ENCODE peak calls at places on chromosomes 5 and 9, in eight cellular contexts. One of them, this sample, is unnamed.

GRCh38 chr5:146340260-146341081 is 1.8 kb downstream of the POU4F3 start:
- DNase-seq in MCF 10A: peak; percentile 59
- DNase-seq in bronchial epithelial cell: peak; percentile 28
- DNase-seq in foreskin fibroblast: peak; percentile 82
- DNase-seq in coronary artery: no peak
- DNase-seq in cardiac fibroblast: peak; percentile 71
- DNase-seq in pancreas: peak; percentile 52
- DNase-seq in endothelial cell: peak; percentile 75
- DNase-seq in this sample: no peak

GRCh38 chr5:157172408-157172807 is 6.3 kb upstream of the GARIN3 start:
- DNase-seq in MCF 10A: no peak
- DNase-seq in bronchial epithelial cell: no peak
- DNase-seq in foreskin fibroblast: no peak
- DNase-seq in coronary artery: no peak
- DNase-seq in cardiac fibroblast: no peak
- DNase-seq in pancreas: no peak
- DNase-seq in endothelial cell: no peak
- DNase-seq in this sample: peak; percentile 27

GRCh38 chr5:140054086-140054689 is 11.1 kb upstream of the NRG2 start:
- DNase-seq in MCF 10A: peak; percentile 77
- DNase-seq in bronchial epithelial cell: no peak
- DNase-seq in foreskin fibroblast: no peak
- DNase-seq in coronary artery: no peak
- DNase-seq in cardiac fibroblast: no peak
- DNase-seq in pancreas: peak; percentile 44
- DNase-seq in endothelial cell: no peak
- DNase-seq in this sample: no peak

GRCh38 chr9:136808075-136808780 is 480 bp downstream of the RABL6 start:
- DNase-seq in MCF 10A: no peak
- DNase-seq in bronchial epithelial cell: no peak
- DNase-seq in foreskin fibroblast: peak; percentile 45
- DNase-seq in coronary artery: no peak
- DNase-seq in cardiac fibroblast: no peak
- DNase-seq in pancreas: no peak
- DNase-seq in endothelial cell: peak; percentile 31
- DNase-seq in this sample: peak; percentile 36

GRCh38 chr9:87751423-87751822 is 25.5 kb downstream of the CTSL start:
- DNase-seq in MCF 10A: no peak
- DNase-seq in bronchial epithelial cell: no peak
- DNase-seq in foreskin fibroblast: no peak
- DNase-seq in coronary artery: no peak
- DNase-seq in cardiac fibroblast: no peak
- DNase-seq in pancreas: no peak
- DNase-seq in endothelial cell: no peak
- DNase-seq in this sample: no peak

GRCh38 chr9:79266986-79267385 is 304.8 kb upstream of the TLE4 start:
- DNase-seq in MCF 10A: no peak
- DNase-seq in bronchial epithelial cell: no peak
- DNase-seq in foreskin fibroblast: peak; percentile 69
- DNase-seq in coronary artery: no peak
- DNase-seq in cardiac fibroblast: no peak
- DNase-seq in pancreas: no peak
- DNase-seq in endothelial cell: no peak
- DNase-seq in this sample: no peak

GRCh38 chr9:16642421-16643109 is 227.9 kb downstream of the BNC2 start:
- DNase-seq in MCF 10A: no peak
- DNase-seq in bronchial epithelial cell: no peak
- DNase-seq in foreskin fibroblast: peak; percentile 47
- DNase-seq in coronary artery: no peak
- DNase-seq in cardiac fibroblast: peak; percentile 31
- DNase-seq in pancreas: no peak
- DNase-seq in endothelial cell: no peak
- DNase-seq in this sample: no peak

GRCh38 chr9:78132688-78133033 is 101.0 kb upstream of the GNAQ start:
- DNase-seq in MCF 10A: peak; percentile 6
- DNase-seq in bronchial epithelial cell: no peak
- DNase-seq in foreskin fibroblast: no peak
- DNase-seq in coronary artery: no peak
- DNase-seq in cardiac fibroblast: no peak
- DNase-seq in pancreas: no peak
- DNase-seq in endothelial cell: no peak
- DNase-seq in this sample: no peak

GRCh38 chr9:127963359-127964064 is 17.3 kb downstream of the EEIG1 start:
- DNase-seq in MCF 10A: no peak
- DNase-seq in bronchial epithelial cell: no peak
- DNase-seq in foreskin fibroblast: no peak
- DNase-seq in coronary artery: no peak
- DNase-seq in cardiac fibroblast: no peak
- DNase-seq in pancreas: no peak
- DNase-seq in endothelial cell: no peak
- DNase-seq in this sample: no peak

GRCh38 chr5:139251281-139251687 is 42.3 kb upstream of the MATR3 start:
- DNase-seq in MCF 10A: no peak
- DNase-seq in bronchial epithelial cell: no peak
- DNase-seq in foreskin fibroblast: no peak
- DNase-seq in coronary artery: no peak
- DNase-seq in cardiac fibroblast: no peak
- DNase-seq in pancreas: no peak
- DNase-seq in endothelial cell: no peak
- DNase-seq in this sample: peak; percentile 17

GRCh38 chr5:142816577-142816976 is 46.4 kb downstream of the ARHGAP26 start:
- DNase-seq in MCF 10A: peak; percentile 77
- DNase-seq in bronchial epithelial cell: peak; percentile 44
- DNase-seq in foreskin fibroblast: peak; percentile 66
- DNase-seq in coronary artery: no peak
- DNase-seq in cardiac fibroblast: peak; percentile 47
- DNase-seq in pancreas: peak; percentile 51
- DNase-seq in endothelial cell: no peak
- DNase-seq in this sample: no peak

GRCh38 chr5:453725-454481 is 10.9 kb downstream of the EXOC3 start:
- DNase-seq in MCF 10A: peak; percentile 34
- DNase-seq in bronchial epithelial cell: peak; percentile 78
- DNase-seq in foreskin fibroblast: no peak
- DNase-seq in coronary artery: peak; percentile 61
- DNase-seq in cardiac fibroblast: no peak
- DNase-seq in pancreas: no peak
- DNase-seq in endothelial cell: no peak
- DNase-seq in this sample: no peak

GRCh38 chr5:141757402-141757801 is 75.4 kb upstream of the ARAP3 start:
- DNase-seq in MCF 10A: peak; percentile 71
- DNase-seq in bronchial epithelial cell: peak; percentile 57
- DNase-seq in foreskin fibroblast: peak; percentile 35
- DNase-seq in coronary artery: no peak
- DNase-seq in cardiac fibroblast: peak; percentile 61
- DNase-seq in pancreas: no peak
- DNase-seq in endothelial cell: peak; percentile 57
- DNase-seq in this sample: no peak
- TF ChIP-seq CTCF in MCF 10A: peak; percentile 49
- TF ChIP-seq CTCF in bronchial epithelial cell: peak; percentile 70
- TF ChIP-seq CTCF in foreskin fibroblast: peak; percentile 47
- TF ChIP-seq CTCF in coronary artery: no peak
- TF ChIP-seq CTCF in cardiac fibroblast: peak; percentile 75
- TF ChIP-seq CTCF in pancreas: no peak
- TF ChIP-seq CTCF in endothelial cell: no peak
- TF ChIP-seq CTCF in this sample: no peak

GRCh38 chr5:119629339-119629738 is at the start of gene FAM170A:
- DNase-seq in MCF 10A: no peak
- DNase-seq in bronchial epithelial cell: no peak
- DNase-seq in foreskin fibroblast: no peak
- DNase-seq in coronary artery: no peak
- DNase-seq in cardiac fibroblast: no peak
- DNase-seq in pancreas: no peak
- DNase-seq in endothelial cell: no peak
- DNase-seq in this sample: no peak

GRCh38 chr5:119631660-119632059 is 2.3 kb downstream of the FAM170A start:
- DNase-seq in MCF 10A: no peak
- DNase-seq in bronchial epithelial cell: no peak
- DNase-seq in foreskin fibroblast: no peak
- DNase-seq in coronary artery: no peak
- DNase-seq in cardiac fibroblast: no peak
- DNase-seq in pancreas: no peak
- DNase-seq in endothelial cell: no peak
- DNase-seq in this sample: no peak

DNA sequence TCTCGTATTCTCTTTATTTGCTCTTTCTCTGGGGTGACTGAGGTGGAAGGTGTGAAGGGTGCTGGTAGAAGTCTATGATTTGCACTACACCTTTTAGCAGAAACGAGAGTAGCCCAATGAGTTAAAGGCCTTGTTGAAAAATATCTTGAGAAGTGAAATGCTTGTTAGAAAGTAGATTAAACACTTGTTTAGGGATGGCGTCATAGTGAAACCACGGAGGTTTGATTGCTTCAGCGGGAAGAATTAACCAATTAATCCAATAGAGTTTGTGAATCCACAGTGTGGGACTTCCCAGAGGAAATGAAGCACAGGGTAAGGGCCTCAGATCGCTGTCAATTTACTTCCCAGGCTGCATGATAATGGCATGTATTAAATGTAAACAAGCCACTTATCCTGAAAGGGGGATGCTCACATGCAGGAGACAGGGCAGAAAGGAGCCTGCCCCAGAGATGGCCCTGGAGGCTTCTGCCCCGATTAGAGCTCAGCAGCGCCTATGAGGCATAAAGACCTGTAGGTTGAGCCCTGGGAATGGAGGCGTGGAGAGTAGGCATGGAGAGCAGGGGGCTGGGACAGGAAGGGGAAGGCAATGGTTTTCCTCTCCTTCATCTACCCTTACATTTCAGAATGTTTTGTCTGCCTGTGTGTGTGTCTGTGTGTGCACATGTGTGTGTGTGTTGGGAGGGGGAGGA is 1.5 kb downstream of the FAM170A start:
- DNase-seq in MCF 10A: no peak
- DNase-seq in bronchial epithelial cell: no peak
- DNase-seq in foreskin fibroblast: no peak
- DNase-seq in coronary artery: no peak
- DNase-seq in cardiac fibroblast: no peak
- DNase-seq in pancreas: no peak
- DNase-seq in endothelial cell: no peak
- DNase-seq in this sample: no peak
- TF ChIP-seq CTCF in MCF 10A: no peak
- TF ChIP-seq CTCF in bronchial epithelial cell: no peak
- TF ChIP-seq CTCF in foreskin fibroblast: no peak
- TF ChIP-seq CTCF in coronary artery: no peak
- TF ChIP-seq CTCF in cardiac fibroblast: no peak
- TF ChIP-seq CTCF in pancreas: no peak
- TF ChIP-seq CTCF in endothelial cell: no peak
- TF ChIP-seq CTCF in this sample: no peak

GRCh38 chr9:37508834-37509206 is 23.1 kb downstream of the POLR1E start:
- DNase-seq in MCF 10A: no peak
- DNase-seq in bronchial epithelial cell: no peak
- DNase-seq in foreskin fibroblast: no peak
- DNase-seq in coronary artery: no peak
- DNase-seq in cardiac fibroblast: no peak
- DNase-seq in pancreas: no peak
- DNase-seq in endothelial cell: no peak
- DNase-seq in this sample: no peak
- TF ChIP-seq CTCF in MCF 10A: no peak
- TF ChIP-seq CTCF in bronchial epithelial cell: no peak
- TF ChIP-seq CTCF in foreskin fibroblast: no peak
- TF ChIP-seq CTCF in coronary artery: no peak
- TF ChIP-seq CTCF in cardiac fibroblast: no peak
- TF ChIP-seq CTCF in pancreas: no peak
- TF ChIP-seq CTCF in endothelial cell: no peak
- TF ChIP-seq CTCF in this sample: no peak

GRCh38 chr9:83449981-83450380 is 88.2 kb downstream of the FRMD3 start:
- DNase-seq in MCF 10A: no peak
- DNase-seq in bronchial epithelial cell: no peak
- DNase-seq in foreskin fibroblast: no peak
- DNase-seq in coronary artery: no peak
- DNase-seq in cardiac fibroblast: no peak
- DNase-seq in pancreas: no peak
- DNase-seq in endothelial cell: no peak
- DNase-seq in this sample: no peak
- TF ChIP-seq CTCF in MCF 10A: no peak
- TF ChIP-seq CTCF in bronchial epithelial cell: no peak
- TF ChIP-seq CTCF in foreskin fibroblast: no peak
- TF ChIP-seq CTCF in coronary artery: no peak
- TF ChIP-seq CTCF in cardiac fibroblast: no peak
- TF ChIP-seq CTCF in pancreas: no peak
- TF ChIP-seq CTCF in endothelial cell: no peak
- TF ChIP-seq CTCF in this sample: no peak

GRCh38 chr5:29252390-29252789 is 1941.1 kb upstream of the CDH6 start:
- DNase-seq in MCF 10A: no peak
- DNase-seq in bronchial epithelial cell: no peak
- DNase-seq in foreskin fibroblast: no peak
- DNase-seq in coronary artery: no peak
- DNase-seq in cardiac fibroblast: no peak
- DNase-seq in pancreas: no peak
- DNase-seq in endothelial cell: no peak
- DNase-seq in this sample: no peak
- TF ChIP-seq CTCF in MCF 10A: no peak
- TF ChIP-seq CTCF in bronchial epithelial cell: no peak
- TF ChIP-seq CTCF in foreskin fibroblast: no peak
- TF ChIP-seq CTCF in coronary artery: no peak
- TF ChIP-seq CTCF in cardiac fibroblast: no peak
- TF ChIP-seq CTCF in pancreas: no peak
- TF ChIP-seq CTCF in endothelial cell: no peak
- TF ChIP-seq CTCF in this sample: no peak

DNA sequence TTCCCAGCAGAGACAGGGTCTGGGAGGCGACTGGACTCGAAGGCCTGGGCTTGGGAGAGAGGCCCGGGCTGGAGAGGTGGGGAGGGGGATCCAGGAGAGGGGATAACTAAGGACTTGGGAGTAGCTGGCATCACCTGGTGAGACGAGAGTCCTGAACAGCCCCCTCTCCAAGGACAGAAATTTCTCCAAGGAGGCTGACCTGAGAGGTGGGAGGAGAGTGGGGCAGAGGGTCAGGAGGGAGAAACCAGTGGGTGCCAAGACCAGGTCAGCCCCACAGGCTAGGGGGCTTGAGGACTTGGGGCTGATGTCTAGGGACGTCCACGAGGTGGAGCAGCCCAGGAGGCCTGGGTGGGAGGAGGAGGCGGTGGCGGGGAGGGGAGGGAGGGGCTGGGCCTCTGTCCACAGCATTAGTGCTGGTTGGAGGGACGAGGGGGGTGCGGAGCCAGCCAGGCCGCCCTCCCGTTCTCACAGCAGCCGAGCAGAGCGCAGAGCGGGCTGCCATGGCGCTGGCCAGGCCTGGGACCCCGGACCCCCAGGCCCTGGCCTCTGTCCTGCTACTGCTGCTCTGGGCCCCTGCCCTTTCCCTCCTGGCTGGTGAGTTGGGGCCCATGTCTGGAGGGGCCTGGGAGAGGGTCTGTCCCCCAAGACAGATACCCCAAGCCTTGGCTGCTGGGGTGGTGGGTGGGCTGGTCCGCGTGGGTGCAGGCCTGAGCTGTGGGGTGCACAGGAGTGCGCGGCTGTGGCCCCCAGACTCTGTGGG is at the start of gene CRB2:
- DNase-seq in MCF 10A: no peak
- DNase-seq in bronchial epithelial cell: no peak
- DNase-seq in foreskin fibroblast: no peak
- DNase-seq in coronary artery: no peak
- DNase-seq in cardiac fibroblast: no peak
- DNase-seq in pancreas: no peak
- DNase-seq in endothelial cell: peak; percentile 51
- DNase-seq in this sample: no peak
- TF ChIP-seq CTCF in MCF 10A: no peak
- TF ChIP-seq CTCF in bronchial epithelial cell: no peak
- TF ChIP-seq CTCF in foreskin fibroblast: no peak
- TF ChIP-seq CTCF in coronary artery: no peak
- TF ChIP-seq CTCF in cardiac fibroblast: no peak
- TF ChIP-seq CTCF in pancreas: no peak
- TF ChIP-seq CTCF in endothelial cell: no peak
- TF ChIP-seq CTCF in this sample: no peak

This sample was measured in natural killer cell.